ENCODE peak calls at places on chromosomes 2 and 18, in four cellular contexts. D, I, S and Z are unnamed samples. For H3K4me1, the result is how much of the 10 kb centered on the place peaks cover.

GRCh38 chr2:167212054-167212648 is 323.9 kb downstream of the XIRP2 start:
- DNase-seq in S (peak), I (peak), D (peak), Z (peak)

GRCh38 chr2:236604971-236605734 is 35.5 kb downstream of the ACKR3 start:
- DNase-seq in S (no peak), D (no peak), I (no peak), Z (no peak)

GRCh38 chr2:102809291-102810189 is 47.7 kb downstream of the TMEM182 start:
- DNase-seq in S (peak), D (no peak), I (no peak), Z (no peak)

GRCh38 chr18:37538526-37539205 is 26.9 kb downstream of the CELF4 start:
- DNase-seq in S (no peak), D (no peak), I (no peak), Z (no peak)

GRCh38 chr2:193670478-193670877 is 1475.7 kb upstream of the TMEFF2 start:
- DNase-seq in S (no peak), I (no peak), D (no peak), Z (no peak)

GRCh38 chr2:28345619-28346018 is 47.0 kb upstream of the FOSL2 start:
- DNase-seq in D (no peak), S (no peak), I (no peak), Z (no peak)

GRCh38 chr2:120908314-120908975 is 172.8 kb downstream of the GLI2 start:
- DNase-seq in I (no peak), D (no peak), S (no peak), Z (no peak)

GRCh38 chr2:120791961-120792295 is 56.3 kb downstream of the GLI2 start:
- DNase-seq in S (no peak), I (no peak), D (peak), Z (no peak)

GRCh38 chr2:197803033-197803444 is 1.4 kb upstream of the PLCL1 start:
- DNase-seq in S (peak), D (peak), I (peak), Z (peak)

DNA sequence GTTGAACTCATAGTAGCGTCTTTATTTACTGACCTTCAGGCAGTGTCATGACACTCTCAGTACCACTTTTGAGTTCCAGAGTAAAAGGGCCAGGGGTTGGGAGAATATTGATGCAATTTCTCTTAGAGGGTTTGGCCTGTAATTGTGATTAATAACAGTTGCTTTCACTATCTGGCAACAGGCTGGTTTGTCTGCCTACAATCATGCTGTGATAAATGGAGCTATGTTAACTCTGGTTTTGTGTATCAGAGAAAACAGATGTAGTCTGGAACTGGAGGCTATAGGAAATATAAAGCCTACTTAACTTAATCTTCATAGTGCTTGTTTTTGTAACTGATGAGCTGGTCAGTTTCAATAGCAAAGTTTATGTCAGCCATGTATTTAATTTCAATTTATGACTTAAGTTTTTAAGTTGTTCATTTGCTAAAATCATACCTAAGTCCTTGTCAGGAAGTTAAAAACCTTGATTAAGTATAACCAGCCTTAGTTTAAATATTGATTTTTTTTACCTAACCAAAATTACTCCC is 138.0 kb downstream of the AGPS start:
- DNase-seq in I (no peak), S (no peak), D (no peak), Z (no peak)
- TF ChIP-seq TCF7L2 in I (no peak), S (no peak), D (no peak), Z (no peak)

DNA sequence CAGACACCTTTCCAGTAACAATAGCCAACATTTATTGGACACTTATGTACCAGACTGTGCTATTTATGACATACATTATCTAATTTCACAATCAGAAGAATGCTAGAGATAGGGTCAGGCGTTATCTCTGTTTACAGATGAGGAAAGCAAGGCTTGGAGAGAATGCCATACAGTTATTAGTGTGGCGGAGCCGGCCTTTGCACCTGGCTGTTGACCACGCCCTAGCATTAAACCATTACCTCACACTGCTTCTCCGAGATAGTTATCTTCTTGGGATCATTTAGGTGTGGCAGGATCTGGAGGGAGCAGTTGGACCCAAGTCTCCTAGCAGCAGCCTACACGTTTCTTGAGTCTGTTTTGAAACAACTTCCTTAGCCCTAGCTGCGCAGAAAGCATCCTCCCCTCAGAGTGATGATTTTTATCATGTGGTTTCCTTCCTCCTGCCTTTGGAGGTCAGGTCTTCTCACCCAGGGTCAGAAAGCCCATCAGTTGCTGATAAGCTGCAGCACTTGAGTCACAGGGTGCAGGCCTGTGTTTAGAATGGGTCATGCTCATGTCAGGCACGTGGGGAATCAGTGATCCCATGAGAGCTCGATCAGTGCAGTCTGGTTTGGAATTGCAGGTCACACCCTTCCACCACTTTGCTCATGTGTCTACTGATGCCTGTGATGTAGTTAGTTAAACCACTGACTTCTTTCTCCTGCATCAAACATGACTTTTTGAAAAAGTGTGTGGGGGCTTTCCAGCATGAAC is 118.2 kb downstream of the SPTBN1 start:
- DNase-seq in S (peak), I (peak), D (no peak), Z (no peak)
- TF ChIP-seq REST in S (no peak), I (no peak), D (no peak), Z (no peak)

DNA sequence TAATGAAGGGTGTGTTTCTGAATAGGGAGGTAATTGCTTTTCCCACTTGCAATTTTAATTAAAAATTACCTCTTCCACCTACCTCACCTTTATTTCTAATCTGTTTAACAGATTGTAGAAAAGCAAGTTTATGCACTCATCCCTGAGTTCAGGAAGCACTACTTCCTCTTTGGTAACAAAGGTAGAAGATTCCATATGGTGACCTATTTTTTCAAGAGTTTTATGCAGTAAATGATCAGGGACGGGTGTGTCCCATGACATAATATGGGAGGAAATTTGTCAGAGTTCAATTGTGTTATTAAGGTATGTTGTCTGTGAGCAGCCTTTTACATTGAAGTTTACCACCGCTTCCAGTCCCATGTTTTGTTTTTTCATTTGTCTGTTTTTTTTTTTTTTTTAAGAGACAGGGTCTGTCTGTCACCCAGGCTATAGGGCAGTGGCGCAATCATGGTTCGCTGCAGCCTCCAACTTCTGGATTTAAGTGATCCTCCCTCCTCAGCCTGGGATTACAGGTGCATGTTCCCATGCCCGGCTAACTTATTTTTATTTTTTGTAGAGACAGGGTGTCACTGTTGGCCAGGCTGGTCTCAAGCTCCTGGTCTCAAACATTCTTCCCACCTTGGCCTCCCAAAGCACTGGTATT is 68.2 kb downstream of the ASAP2 start:
- DNase-seq in S (no peak), I (no peak), D (no peak), Z (no peak)
- H3K4me1 ChIP-seq in S (under half), I (under half), D (under half), Z (half or more)

DNA sequence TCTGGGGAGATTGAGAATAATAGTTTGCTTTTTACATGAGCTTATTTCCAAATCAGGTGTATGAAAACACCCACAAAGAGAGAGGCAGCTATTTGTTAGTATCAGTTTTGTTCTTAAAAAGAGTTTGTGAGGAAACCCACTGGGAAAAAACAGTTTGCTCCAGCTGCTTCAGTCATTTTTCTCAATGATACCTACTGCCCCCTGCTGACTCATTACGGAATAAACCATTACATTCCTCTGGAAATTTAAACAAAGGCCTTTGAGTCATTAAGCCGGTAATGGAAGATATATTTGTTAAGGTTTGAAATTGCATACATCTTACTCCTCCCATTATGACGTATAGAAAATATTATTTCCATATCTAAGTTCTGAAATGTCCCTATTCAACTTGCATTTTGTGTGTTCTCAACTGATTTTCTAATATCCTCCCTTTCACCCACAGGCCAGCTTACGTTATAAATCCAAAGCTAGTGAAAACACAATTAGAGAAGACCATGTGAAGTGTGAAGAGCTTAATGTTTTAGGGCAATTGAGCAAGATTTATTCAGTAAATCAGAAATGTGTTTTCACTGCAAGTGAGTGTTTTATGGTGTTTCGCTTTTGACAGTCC is 761.6 kb downstream of the DSC3 start:
- DNase-seq in S (peak), I (peak), D (peak), Z (peak)
- TF ChIP-seq TCF7L2 in S (no peak), I (no peak), D (no peak), Z (no peak)

DNA sequence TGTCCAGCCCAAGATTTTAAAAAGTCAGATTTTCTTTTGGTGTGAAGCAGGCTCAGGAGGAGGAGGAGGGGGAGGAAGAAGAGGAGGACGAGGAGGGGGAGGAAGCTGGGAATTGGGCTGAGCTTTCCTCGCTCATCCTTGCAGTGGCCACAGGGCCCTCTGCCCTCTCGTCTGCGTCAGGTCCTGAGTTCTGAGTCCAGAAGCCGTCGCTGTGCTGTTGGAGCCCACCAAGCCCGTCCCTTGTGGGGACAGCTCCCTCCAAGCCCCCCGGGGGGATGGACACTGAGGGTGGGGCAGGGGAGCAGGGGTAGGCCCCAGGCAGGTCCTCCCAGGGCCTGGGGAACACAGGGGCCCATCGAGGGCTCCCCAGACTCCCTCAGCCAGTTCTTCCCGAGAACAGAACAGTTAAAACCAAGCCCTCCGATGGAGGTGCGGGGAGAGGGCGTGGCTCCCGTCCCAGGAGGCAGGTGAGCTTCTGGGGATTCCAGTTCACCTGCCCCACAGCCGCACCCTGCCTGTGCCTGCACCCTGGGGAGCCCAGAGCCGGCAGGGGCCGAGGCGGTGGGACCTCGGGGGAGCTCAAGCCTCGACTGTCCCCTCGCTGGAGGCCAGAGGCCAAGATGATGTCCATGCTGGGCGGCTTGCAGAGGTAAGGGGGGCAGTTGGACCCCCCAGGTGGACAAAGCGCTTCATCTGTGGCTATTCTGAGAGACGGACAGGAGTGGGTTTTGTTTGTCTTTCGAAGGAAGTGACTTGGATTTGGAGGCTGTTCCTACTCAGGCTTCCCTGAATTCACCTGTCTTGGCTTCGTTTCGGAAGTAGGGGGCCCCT is at the start of gene GAL3ST2:
- DNase-seq in I (no peak), S (no peak), D (no peak), Z (no peak)
- TF ChIP-seq REST in I (no peak), S (no peak), D (no peak), Z (no peak)

GRCh38 chr18:69982417-69982816 is 34.7 kb upstream of the CD226 start:
- DNase-seq in S (no peak), I (no peak), D (no peak), Z (no peak)
- H3K4me1 ChIP-seq in S (under half), I (under half), D (under half), Z (under half)

DNA sequence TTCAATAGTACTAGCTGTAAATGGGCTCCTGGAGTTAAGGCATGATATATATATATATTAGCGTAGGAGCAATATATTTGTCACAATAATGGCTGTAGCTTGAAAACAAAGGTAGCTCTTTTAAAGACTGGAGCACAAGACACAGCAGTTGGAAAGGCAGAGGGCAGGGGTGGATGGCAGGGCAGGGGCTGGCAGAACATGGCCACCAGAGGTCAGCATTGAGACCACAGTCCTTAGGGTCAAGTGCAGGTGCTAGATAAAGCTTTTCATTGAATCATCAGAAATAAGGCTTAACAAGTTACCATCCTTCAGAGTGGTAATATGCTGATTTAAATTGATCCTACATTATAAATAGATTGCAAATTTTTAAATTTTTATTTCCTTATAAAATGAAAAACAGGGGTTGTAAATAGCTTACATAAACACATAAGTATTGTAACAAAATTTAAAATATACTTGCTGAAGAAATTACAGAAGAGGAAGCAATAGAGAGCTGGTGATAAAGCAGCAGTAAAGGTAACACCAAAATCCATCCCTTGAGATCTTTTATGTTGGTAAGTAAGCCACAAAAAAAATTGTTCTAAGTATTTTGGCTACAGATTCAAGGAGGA is 161.2 kb upstream of the PIEZO2 start:
- DNase-seq in S (peak), I (peak), D (peak), Z (peak)
- TF ChIP-seq TCF7L2 in S (no peak), I (no peak), D (no peak), Z (no peak)

GRCh38 chr2:96638144-96639121 is at the start of gene KANSL3:
- DNase-seq in I (peak), D (peak), S (peak), Z (peak)
- TF ChIP-seq REST in I (peak), D (no peak), S (no peak), Z (no peak)

GRCh38 chr2:46333912-46334311 is 36.7 kb downstream of the EPAS1 start:
- DNase-seq in I (no peak), D (no peak), S (no peak), Z (no peak)

GRCh38 chr2:46329340-46329739 is 32.1 kb downstream of the EPAS1 start:
- DNase-seq in D (no peak), I (no peak), S (no peak), Z (no peak)

GRCh38 chr2:46332686-46333281 is 35.6 kb downstream of the EPAS1 start:
- DNase-seq in I (no peak), S (no peak), D (no peak), Z (no peak)

GRCh38 chr2:46329803-46330775 is 32.9 kb downstream of the EPAS1 start:
- DNase-seq in D (no peak), I (no peak), S (peak), Z (no peak)

DNA sequence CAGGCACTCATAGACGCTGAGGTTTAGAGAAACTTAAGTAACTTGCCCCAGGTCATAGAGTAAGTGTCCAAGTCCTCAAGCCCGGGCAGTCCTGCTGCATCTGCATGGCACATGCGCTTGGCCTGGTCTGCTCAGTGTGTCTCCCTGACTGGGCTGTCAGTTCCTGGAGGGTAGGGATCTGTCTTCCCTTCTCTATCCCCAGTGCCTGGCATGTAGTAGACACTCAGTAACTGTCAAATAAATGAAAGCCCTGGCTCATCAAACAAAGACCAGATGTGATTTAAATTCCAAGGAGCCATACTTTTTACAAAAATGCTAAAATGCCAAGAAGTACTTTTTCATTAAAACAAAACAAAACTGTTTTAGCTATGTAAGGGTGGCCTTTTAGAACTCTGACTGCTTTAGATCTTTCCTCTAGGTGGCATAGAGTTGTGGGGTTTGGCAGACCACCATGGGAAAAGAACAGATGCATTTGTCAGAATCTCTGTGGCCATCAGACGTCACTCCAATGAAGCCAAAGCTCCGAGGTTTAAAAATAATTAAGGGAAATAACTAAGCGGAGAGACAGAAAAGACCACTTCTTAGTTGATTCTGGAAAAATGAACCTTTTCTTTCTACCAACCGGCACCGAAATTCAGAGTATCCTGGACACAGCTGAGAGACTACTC is 34.0 kb downstream of the EPAS1 start:
- DNase-seq in D (no peak), S (no peak), I (no peak), Z (no peak)
- H3K4me1 ChIP-seq in D (under half), S (half or more), I (under half), Z (half or more)